ENCODE peak calls at places on chromosome 19, in six cellular contexts. One of them, this sample, is unnamed.

GRCh38 chr19:4200940-4201542 is 18.6 kb downstream of the ANKRD24 start:
- DNase-seq in H1: no peak
- DNase-seq in mesenchymal stem cell: no peak
- DNase-seq in IMR-90: no peak
- DNase-seq in trophoblast cell: no peak
- DNase-seq in neuronal stem cell: no peak
- DNase-seq in this sample: no peak

GRCh38 chr19:7346488-7346971 is 2.2 kb upstream of the ARHGEF18 start:
- DNase-seq in IMR-90: no peak
- DNase-seq in H1: no peak
- DNase-seq in mesenchymal stem cell: no peak
- DNase-seq in trophoblast cell: no peak
- DNase-seq in neuronal stem cell: no peak
- DNase-seq in this sample: no peak

GRCh38 chr19:8206147-8207087 is 2.8 kb upstream of the CERS4 start:
- DNase-seq in neuronal stem cell: no peak
- DNase-seq in trophoblast cell: no peak
- DNase-seq in mesenchymal stem cell: no peak
- DNase-seq in H1: no peak
- DNase-seq in IMR-90: no peak
- DNase-seq in this sample: peak; percentile 80

GRCh38 chr19:56477429-56478338 is 539 bp upstream of the ZNF667 start:
- DNase-seq in IMR-90: peak; percentile 91
- DNase-seq in trophoblast cell: peak; percentile 52
- DNase-seq in mesenchymal stem cell: peak; percentile 95
- DNase-seq in H1: peak; percentile 81
- DNase-seq in neuronal stem cell: peak; percentile 90
- DNase-seq in this sample: peak; percentile 86

GRCh38 chr19:43651758-43652545 is 12.3 kb upstream of the CADM4 start:
- DNase-seq in IMR-90: peak; percentile 65
- DNase-seq in H1: peak; percentile 80
- DNase-seq in trophoblast cell: peak; percentile 24
- DNase-seq in neuronal stem cell: no peak
- DNase-seq in mesenchymal stem cell: peak; percentile 77
- DNase-seq in this sample: peak; percentile 70

GRCh38 chr19:15426485-15427349 is 7.9 kb upstream of the AKAP8L start:
- DNase-seq in neuronal stem cell: no peak
- DNase-seq in IMR-90: no peak
- DNase-seq in mesenchymal stem cell: no peak
- DNase-seq in H1: no peak
- DNase-seq in trophoblast cell: no peak
- DNase-seq in this sample: no peak

GRCh38 chr19:10553943-10554381 is 10.3 kb downstream of the ATG4D start:
- DNase-seq in IMR-90: no peak
- DNase-seq in mesenchymal stem cell: no peak
- DNase-seq in trophoblast cell: no peak
- DNase-seq in H1: no peak
- DNase-seq in neuronal stem cell: no peak
- DNase-seq in this sample: no peak

GRCh38 chr19:13053761-13054604 is 48.7 kb downstream of the LYL1 start:
- DNase-seq in IMR-90: peak; percentile 96
- DNase-seq in mesenchymal stem cell: peak; percentile 79
- DNase-seq in neuronal stem cell: peak; percentile 69
- DNase-seq in H1: no peak
- DNase-seq in trophoblast cell: no peak
- DNase-seq in this sample: no peak

GRCh38 chr19:49491804-49492572 is 4.2 kb upstream of the RPS11 start:
- DNase-seq in H1: no peak
- DNase-seq in IMR-90: no peak
- DNase-seq in mesenchymal stem cell: no peak
- DNase-seq in neuronal stem cell: no peak
- DNase-seq in trophoblast cell: no peak
- DNase-seq in this sample: no peak

DNA sequence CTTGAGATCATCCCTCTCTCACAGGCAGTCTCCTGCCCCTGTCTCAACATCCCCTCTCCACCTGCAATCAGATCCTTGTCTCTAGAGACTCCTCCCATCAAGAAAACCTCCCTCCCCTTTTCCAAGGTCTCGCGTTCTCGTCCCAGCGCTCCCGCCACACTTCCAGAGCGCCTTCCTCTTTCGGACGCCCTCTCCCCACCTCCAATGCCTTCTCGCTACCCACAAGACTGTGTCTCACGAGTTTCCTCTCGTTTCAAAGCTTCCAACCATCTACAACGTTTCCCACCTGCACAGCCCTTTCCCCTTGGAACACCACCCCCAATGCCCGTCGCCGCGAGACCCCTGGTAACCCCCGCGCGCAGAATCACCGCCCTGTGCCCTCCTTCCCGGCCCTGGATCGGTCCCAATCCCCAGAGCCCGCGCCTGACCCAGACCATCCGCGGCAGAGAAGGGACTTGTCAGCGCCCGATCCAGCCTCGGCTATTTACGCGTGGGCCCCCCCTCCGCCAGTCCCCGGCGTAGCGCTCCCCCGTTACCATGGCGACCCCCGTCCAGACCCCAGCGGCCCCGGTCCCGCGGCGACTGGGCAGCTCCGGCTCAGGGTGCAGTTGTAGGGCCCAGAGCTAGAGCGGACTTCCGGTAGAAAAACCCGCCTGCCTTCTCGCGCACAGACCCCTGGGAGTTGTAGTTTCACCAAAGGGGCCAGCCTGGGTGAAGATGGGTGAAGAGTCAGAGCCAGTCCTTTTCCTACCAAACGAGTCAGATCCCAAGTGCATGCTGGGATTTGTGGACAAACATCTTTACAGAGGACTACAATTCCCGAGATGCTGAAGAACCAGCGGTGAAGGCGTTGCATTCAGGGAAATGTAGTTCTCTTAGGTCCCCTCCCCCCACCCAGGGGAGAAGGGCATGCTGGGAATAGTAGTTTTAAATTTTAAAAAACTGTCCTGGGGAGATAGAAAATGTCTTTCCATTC is at the start of gene AP2S1:
- DNase-seq in IMR-90: peak; percentile 99
- DNase-seq in trophoblast cell: peak; percentile 98
- DNase-seq in neuronal stem cell: peak; percentile 98
- DNase-seq in H1: peak; percentile 94
- DNase-seq in mesenchymal stem cell: peak; percentile 100
- DNase-seq in this sample: peak; percentile 99
- H3K4ac ChIP-seq in IMR-90: peak within 1 kb of the TSS; percentile 80
- H3K4ac ChIP-seq in trophoblast cell: peak within 1 kb of the TSS; percentile 46
- H3K4ac ChIP-seq in neuronal stem cell: peak within 1 kb of the TSS; percentile 90
- H3K4ac ChIP-seq in H1: no peak within 1 kb of the TSS
- H3K4ac ChIP-seq in mesenchymal stem cell: peak within 1 kb of the TSS; percentile 99
- H3K4ac ChIP-seq in this sample: no peak within 1 kb of the TSS

DNA sequence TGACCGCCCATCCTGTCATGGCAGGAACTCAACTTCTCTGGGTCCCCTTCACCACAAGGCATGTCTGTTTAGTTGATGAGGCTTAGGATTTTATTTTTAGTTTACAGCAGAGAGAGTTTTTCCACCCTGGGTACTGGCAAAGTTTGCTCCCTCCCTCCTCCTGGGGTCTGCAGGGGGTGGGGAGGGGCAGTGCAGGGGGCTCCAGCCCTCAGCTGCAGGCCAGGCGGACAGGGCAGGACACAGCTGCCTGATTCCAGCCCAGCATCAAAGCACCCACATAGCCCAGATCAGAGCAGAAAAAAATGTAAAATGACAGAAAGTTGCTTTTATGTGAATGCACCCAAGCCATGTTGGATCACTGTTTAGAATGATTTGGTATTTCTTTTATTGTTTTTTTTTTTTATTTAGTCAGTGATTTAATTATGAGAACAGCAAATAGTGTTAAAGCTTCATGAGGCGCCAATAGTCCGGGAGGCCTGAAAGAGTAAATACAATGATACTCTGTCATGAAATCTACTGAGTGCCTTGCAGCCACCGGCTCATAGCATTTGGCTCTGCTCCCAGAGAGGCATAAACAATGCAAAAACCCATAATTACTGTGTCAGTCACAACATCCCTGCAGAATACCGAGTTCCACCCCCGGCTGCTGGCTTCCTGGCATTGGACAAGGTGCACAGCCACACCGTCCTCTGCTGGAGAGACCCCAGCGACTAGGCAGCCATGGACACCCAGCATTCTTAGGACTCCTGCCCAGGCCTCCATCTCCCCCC is 923.5 kb downstream of the UQCRFS1 start:
- DNase-seq in H1: no peak
- DNase-seq in neuronal stem cell: no peak
- DNase-seq in mesenchymal stem cell: no peak
- DNase-seq in trophoblast cell: no peak
- DNase-seq in IMR-90: no peak
- DNase-seq in this sample: no peak
- H2AFZ ChIP-seq in H1: no peak overlapping the region
- H2AFZ ChIP-seq in neuronal stem cell: no peak overlapping the region
- H2AFZ ChIP-seq in mesenchymal stem cell: no peak overlapping the region
- H2AFZ ChIP-seq in trophoblast cell: no peak overlapping the region
- H2AFZ ChIP-seq in IMR-90: no peak overlapping the region
- H2AFZ ChIP-seq in this sample: no peak overlapping the region

DNA sequence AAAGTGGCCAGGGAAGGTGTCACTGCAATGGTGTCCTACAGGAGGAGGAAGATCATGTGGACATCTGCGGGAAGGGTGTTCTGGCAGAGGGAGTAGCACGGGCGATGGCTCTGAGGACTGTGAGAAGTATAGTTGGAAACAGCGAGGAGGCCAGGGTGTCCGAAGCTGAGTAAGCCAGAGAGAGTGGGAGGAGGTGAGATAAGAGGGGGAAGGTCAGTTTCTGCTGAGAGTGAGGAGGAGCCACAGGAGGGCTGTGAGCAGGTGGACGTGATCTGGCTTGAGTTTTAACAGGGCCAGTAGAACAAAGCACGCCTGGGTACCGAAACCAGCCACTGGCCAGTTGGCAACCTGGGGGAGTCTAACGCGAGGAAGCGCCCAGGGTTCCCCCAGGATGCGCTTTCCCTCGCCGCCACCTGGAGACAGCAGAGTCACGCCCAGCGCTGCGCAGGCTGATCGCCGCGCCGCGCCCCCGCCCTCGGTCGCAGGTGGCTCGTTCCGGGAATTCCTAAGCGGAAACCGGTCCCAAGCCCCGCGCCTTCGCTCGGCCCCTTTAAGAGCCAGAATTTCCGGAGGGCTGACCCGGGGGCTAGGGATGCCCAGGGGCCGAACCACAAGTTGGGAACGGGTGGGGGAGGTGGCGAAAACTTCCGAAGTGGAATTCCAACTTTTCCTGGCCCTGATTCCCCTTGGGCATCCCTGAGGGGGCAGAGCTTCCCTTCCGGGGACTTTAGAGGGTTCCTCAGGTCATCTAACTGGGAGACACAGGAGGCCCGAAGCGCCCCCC is 1.1 kb upstream of the LSR start:
- DNase-seq in H1: peak; percentile 91
- DNase-seq in neuronal stem cell: peak; percentile 88
- DNase-seq in mesenchymal stem cell: no peak
- DNase-seq in IMR-90: no peak
- DNase-seq in trophoblast cell: peak; percentile 97
- DNase-seq in this sample: peak; percentile 97
- H3K4ac ChIP-seq in H1: no peak overlapping the region
- H3K4ac ChIP-seq in neuronal stem cell: no peak overlapping the region
- H3K4ac ChIP-seq in mesenchymal stem cell: no peak overlapping the region
- H3K4ac ChIP-seq in IMR-90: no peak overlapping the region
- H3K4ac ChIP-seq in trophoblast cell: no peak overlapping the region
- H3K4ac ChIP-seq in this sample: no peak overlapping the region

GRCh38 chr19:14136509-14137281 is at the start of gene ASF1B:
- DNase-seq in neuronal stem cell: peak; percentile 100
- DNase-seq in mesenchymal stem cell: peak; percentile 100
- DNase-seq in trophoblast cell: peak; percentile 100
- DNase-seq in H1: peak; percentile 96
- DNase-seq in IMR-90: peak; percentile 100
- DNase-seq in this sample: peak; percentile 100

GRCh38 chr19:14135985-14136508 is 342 bp downstream of the ASF1B start:
- DNase-seq in neuronal stem cell: no peak
- DNase-seq in H1: no peak
- DNase-seq in trophoblast cell: no peak
- DNase-seq in IMR-90: no peak
- DNase-seq in mesenchymal stem cell: no peak
- DNase-seq in this sample: no peak

GRCh38 chr19:14138576-14139265 is 2.3 kb upstream of the ASF1B start:
- DNase-seq in H1: no peak
- DNase-seq in neuronal stem cell: no peak
- DNase-seq in mesenchymal stem cell: peak; percentile 81
- DNase-seq in trophoblast cell: peak; percentile 24
- DNase-seq in IMR-90: peak; percentile 78
- DNase-seq in this sample: no peak

GRCh38 chr19:14139944-14140343 is 3.6 kb upstream of the ASF1B start:
- DNase-seq in IMR-90: no peak
- DNase-seq in neuronal stem cell: no peak
- DNase-seq in mesenchymal stem cell: peak; percentile 87
- DNase-seq in H1: no peak
- DNase-seq in trophoblast cell: peak; percentile 89
- DNase-seq in this sample: no peak

GRCh38 chr19:14135355-14135754 is 1.0 kb downstream of the ASF1B start:
- DNase-seq in IMR-90: no peak
- DNase-seq in trophoblast cell: no peak
- DNase-seq in H1: no peak
- DNase-seq in neuronal stem cell: no peak
- DNase-seq in mesenchymal stem cell: no peak
- DNase-seq in this sample: no peak
- H2AFZ ChIP-seq in IMR-90: no peak overlapping the region
- H2AFZ ChIP-seq in trophoblast cell: no peak overlapping the region
- H2AFZ ChIP-seq in H1: no peak overlapping the region
- H2AFZ ChIP-seq in neuronal stem cell: no peak overlapping the region
- H2AFZ ChIP-seq in mesenchymal stem cell: no peak overlapping the region
- H2AFZ ChIP-seq in this sample: no peak overlapping the region

DNA sequence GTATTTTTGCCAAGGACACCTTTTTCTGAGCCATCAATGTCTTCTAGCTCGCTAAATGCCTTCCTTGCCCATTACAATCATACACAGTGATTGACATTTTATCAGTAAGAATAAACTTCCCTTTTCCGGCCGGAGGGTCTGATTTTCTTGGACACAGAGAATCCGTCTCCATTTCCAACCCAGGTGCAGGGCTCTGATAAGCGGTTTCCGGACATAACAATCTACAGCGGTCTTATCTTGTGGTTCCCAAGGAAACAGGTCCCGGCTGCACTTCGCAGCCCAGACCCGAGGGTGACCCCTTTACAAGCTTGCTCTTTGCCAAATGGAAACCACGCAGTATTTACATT is 5.1 kb upstream of the ZNF77 start:
- DNase-seq in trophoblast cell: no peak
- DNase-seq in mesenchymal stem cell: no peak
- DNase-seq in neuronal stem cell: no peak
- DNase-seq in H1: no peak
- DNase-seq in IMR-90: peak; percentile 50
- DNase-seq in this sample: no peak
- H3K4ac ChIP-seq in trophoblast cell: peak overlapping the region; percentile 60
- H3K4ac ChIP-seq in mesenchymal stem cell: peak overlapping the region; percentile 97
- H3K4ac ChIP-seq in neuronal stem cell: no peak overlapping the region
- H3K4ac ChIP-seq in H1: no peak overlapping the region
- H3K4ac ChIP-seq in IMR-90: peak overlapping the region; percentile 87
- H3K4ac ChIP-seq in this sample: no peak overlapping the region

GRCh38 chr19:1247747-1248453 is 483 bp upstream of the MIDN start:
- DNase-seq in H1: peak; percentile 91
- DNase-seq in mesenchymal stem cell: peak; percentile 88
- DNase-seq in neuronal stem cell: no peak
- DNase-seq in trophoblast cell: peak; percentile 68
- DNase-seq in IMR-90: peak; percentile 70
- DNase-seq in this sample: peak; percentile 75
- H2AFZ ChIP-seq in H1: no peak overlapping the region
- H2AFZ ChIP-seq in mesenchymal stem cell: no peak overlapping the region
- H2AFZ ChIP-seq in neuronal stem cell: no peak overlapping the region
- H2AFZ ChIP-seq in trophoblast cell: peak overlapping the region; percentile 74
- H2AFZ ChIP-seq in IMR-90: peak overlapping the region; percentile 92
- H2AFZ ChIP-seq in this sample: no peak overlapping the region